ENCODE peak calls at places on chromosomes 7 and 10, in seven cellular contexts. X, Z, J, H, G, T and S are unnamed samples.

GRCh38 chr10:113704637-113705343 is 25.1 kb downstream of the CASP7 start:
- DNase-seq in X (no peak), Z (no peak), J (peak; percentile 21), H (peak; percentile 64), G (no peak), T (no peak), S (no peak)

GRCh38 chr7:18087687-18088078 is 60.0 kb upstream of the PRPS1L1 start:
- DNase-seq in X (peak; percentile 15), Z (no peak), J (no peak), H (peak; percentile 65), G (no peak), T (no peak), S (no peak)

GRCh38 chr10:6542999-6543430 is 37.1 kb downstream of the PRKCQ start:
- DNase-seq in X (no peak), Z (no peak), J (no peak), H (no peak), G (peak; percentile 28), T (no peak), S (no peak)

GRCh38 chr10:5512881-5513698 is 11.7 kb upstream of the CALML3 start:
- DNase-seq in X (no peak), Z (no peak), J (no peak), H (no peak), G (no peak), T (peak; percentile 44), S (no peak)

GRCh38 chr10:124124123-124124768 is 30.8 kb upstream of the CHST15 start:
- DNase-seq in X (no peak), Z (no peak), J (no peak), H (no peak), G (no peak), T (no peak), S (no peak)

GRCh38 chr10:113576853-113577252 is 24.0 kb downstream of the HABP2 start:
- DNase-seq in X (no peak), Z (no peak), J (no peak), H (peak; percentile 67), G (no peak), T (no peak), S (no peak)

GRCh38 chr10:126203746-126204145 is 184.5 kb downstream of the ADAM12 start:
- DNase-seq in X (no peak), Z (no peak), J (peak; percentile 63), H (no peak), G (no peak), T (peak; percentile 82), S (no peak)

GRCh38 chr7:84701524-84702306 is 485.1 kb downstream of the SEMA3D start:
- DNase-seq in X (no peak), Z (no peak), J (peak; percentile 99), H (peak; percentile 22), G (no peak), T (no peak), S (no peak)

GRCh38 chr10:42836771-42837468 is 54.3 kb downstream of the BMS1 start:
- DNase-seq in X (no peak), Z (no peak), J (peak; percentile 18), H (no peak), G (no peak), T (no peak), S (no peak)

GRCh38 chr7:142882338-142882678 is 3.2 kb downstream of the TRPV6 start:
- DNase-seq in X (no peak), Z (no peak), J (no peak), H (no peak), G (no peak), T (peak; percentile 17), S (peak; percentile 5)

GRCh38 chr7:3194501-3195141 is 106.4 kb upstream of the SDK1 start:
- DNase-seq in X (no peak), Z (no peak), J (peak; percentile 96), H (peak; percentile 77), G (no peak), T (no peak), S (no peak)

GRCh38 chr7:47448971-47449370 is 132.9 kb downstream of the TNS3 start:
- DNase-seq in X (no peak), Z (no peak), J (no peak), H (no peak), G (no peak), T (peak; percentile 46), S (no peak)

GRCh38 chr7:25305831-25306230 is 77.5 kb upstream of the NPVF start:
- DNase-seq in X (no peak), Z (no peak), J (no peak), H (no peak), G (no peak), T (no peak), S (no peak)

GRCh38 chr7:116967983-116968382 is 14.7 kb downstream of the ST7 start:
- DNase-seq in X (no peak), Z (no peak), J (no peak), H (no peak), G (no peak), T (no peak), S (no peak)

GRCh38 chr7:111012152-111012551 is 78.8 kb upstream of the LRRN3 start:
- DNase-seq in X (no peak), Z (no peak), J (no peak), H (no peak), G (no peak), T (no peak), S (no peak)

GRCh38 chr7:106421181-106421762 is 136.5 kb upstream of the NAMPT start:
- DNase-seq in X (peak; percentile 79), Z (peak; percentile 43), J (peak; percentile 96), H (no peak), G (no peak), T (peak; percentile 88), S (peak; percentile 72)

GRCh38 chr7:14834456-14834855 is 68.1 kb downstream of the DGKB start:
- DNase-seq in X (no peak), Z (no peak), J (peak; percentile 75), H (no peak), G (no peak), T (no peak), S (no peak)

GRCh38 chr7:115128163-115128562 is 206.3 kb downstream of the MDFIC start:
- DNase-seq in X (no peak), Z (no peak), J (no peak), H (no peak), G (no peak), T (no peak), S (no peak)

GRCh38 chr7:80218723-80219122 is 84.1 kb downstream of the GNAI1 start:
- DNase-seq in X (no peak), Z (no peak), J (peak; percentile 87), H (no peak), G (no peak), T (no peak), S (no peak)

GRCh38 chr10:4519691-4520402 is 306.2 kb upstream of the AKR1E2 start:
- DNase-seq in X (no peak), Z (no peak), J (peak; percentile 31), H (no peak), G (no peak), T (no peak), S (no peak)

GRCh38 chr7:76506081-76506440 is 4.3 kb upstream of the UPK3B start:
- DNase-seq in X (no peak), Z (no peak), J (no peak), H (no peak), G (no peak), T (no peak), S (no peak)

DNA sequence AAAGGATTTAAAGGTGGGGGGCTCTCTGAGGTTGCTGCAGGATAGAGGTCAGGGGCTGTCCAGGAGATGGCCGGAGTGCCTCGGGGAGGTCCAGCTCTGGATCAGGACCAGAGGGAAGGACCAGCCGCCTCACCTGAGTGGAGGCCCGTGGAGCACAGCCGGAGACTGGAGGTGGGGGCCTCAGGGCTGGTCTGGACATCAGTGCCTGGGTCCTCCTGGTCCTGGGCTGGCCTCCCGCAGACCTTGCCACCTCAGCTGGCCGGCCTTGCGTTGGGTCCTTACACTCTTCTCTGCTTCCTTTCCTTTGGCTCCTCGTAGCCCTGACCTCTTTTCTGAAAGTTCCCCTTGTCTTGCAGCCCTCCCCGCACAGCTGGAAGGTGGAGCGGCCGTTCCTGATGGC is 2.0 kb downstream of the SUN1 start:
- DNase-seq in X (no peak), Z (no peak), J (no peak), H (no peak), G (no peak), T (no peak), S (no peak)
- H3K4me3 ChIP-seq in X (no peak overlapping the region), Z (no peak overlapping the region), J (no peak overlapping the region), H (no peak overlapping the region), G (no peak overlapping the region), T (no peak overlapping the region), S (no peak overlapping the region)

DNA sequence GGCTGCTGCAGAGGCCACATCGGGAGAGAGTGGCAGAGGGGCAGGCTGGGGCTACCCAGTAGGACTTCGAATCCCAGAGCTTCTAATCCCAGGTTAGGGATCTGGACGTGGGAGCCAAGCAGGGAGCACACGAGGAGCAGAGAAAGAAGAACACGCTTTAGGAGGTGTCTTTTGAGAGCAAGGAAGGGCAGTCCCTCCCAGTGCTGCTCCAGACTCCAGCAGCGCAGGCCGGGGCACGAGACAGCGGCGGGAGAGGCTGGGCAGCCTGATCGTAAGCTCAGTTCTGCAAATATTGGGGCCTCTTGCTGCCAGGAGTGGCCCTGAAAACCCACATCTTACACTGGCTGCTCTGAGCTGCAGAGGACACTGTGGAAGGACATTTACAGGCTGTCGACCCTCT is 75.9 kb downstream of the HIPK2 start:
- DNase-seq in X (no peak), Z (no peak), J (no peak), H (no peak), G (no peak), T (no peak), S (no peak)
- H3K4me1 ChIP-seq in X (no peaks in the 10 kb centered on the region), Z (peaks cover 47% of the 10 kb centered on the region), J (peaks cover 14% of the 10 kb centered on the region), H (peaks cover 14% of the 10 kb centered on the region), G (peaks cover 4% of the 10 kb centered on the region), T (no peaks in the 10 kb centered on the region), S (peaks cover 2% of the 10 kb centered on the region)

GRCh38 chr7:73768661-73769480 is 1.2 kb downstream of the CLDN3 start:
- DNase-seq in X (no peak), Z (no peak), J (no peak), H (no peak), G (no peak), T (peak; percentile 56), S (peak; percentile 55)
- H3K4me3 ChIP-seq in X (no peak overlapping the region), Z (peak overlapping the region; percentile 3), J (no peak overlapping the region), H (no peak overlapping the region), G (no peak overlapping the region), T (no peak overlapping the region), S (peak overlapping the region; percentile 43)

GRCh38 chr10:75121322-75121721 is 9.9 kb downstream of the SAMD8 start:
- DNase-seq in X (no peak), Z (no peak), J (no peak), H (no peak), G (no peak), T (no peak), S (no peak)

GRCh38 chr10:75117996-75118395 is 6.5 kb downstream of the SAMD8 start:
- DNase-seq in X (no peak), Z (no peak), J (peak; percentile 21), H (no peak), G (no peak), T (no peak), S (no peak)

GRCh38 chr10:75126277-75126676 is 14.8 kb downstream of the SAMD8 start:
- DNase-seq in X (no peak), Z (no peak), J (no peak), H (no peak), G (no peak), T (no peak), S (no peak)

GRCh38 chr10:75123088-75123682 is 11.7 kb downstream of the SAMD8 start:
- DNase-seq in X (no peak), Z (no peak), J (no peak), H (no peak), G (no peak), T (no peak), S (no peak)

DNA sequence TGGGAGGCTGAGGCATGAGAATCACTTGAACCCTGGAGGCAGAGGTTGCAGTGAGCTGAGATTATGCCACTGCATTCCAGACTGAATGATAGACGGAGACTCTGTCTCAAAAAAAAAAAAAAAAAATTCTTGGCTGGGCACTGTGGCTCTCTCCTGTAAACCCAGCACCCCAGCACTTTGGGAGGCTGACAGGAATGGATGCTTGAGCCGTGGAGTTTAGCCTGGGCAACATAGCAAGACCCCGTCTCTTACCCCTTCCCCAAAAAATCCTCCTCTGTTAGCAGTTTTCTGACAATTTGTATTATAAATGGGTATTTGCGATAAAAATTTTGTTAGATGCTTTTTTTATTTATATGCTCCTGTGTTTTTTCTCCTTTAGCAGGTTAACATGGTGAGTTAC is 11.0 kb downstream of the SAMD8 start:
- DNase-seq in X (no peak), Z (no peak), J (no peak), H (no peak), G (no peak), T (no peak), S (no peak)
- H3K4me1 ChIP-seq in X (peaks cover 7% of the 10 kb centered on the region), Z (peaks cover 47% of the 10 kb centered on the region), J (no peaks in the 10 kb centered on the region), H (no peaks in the 10 kb centered on the region), G (no peaks in the 10 kb centered on the region), T (no peaks in the 10 kb centered on the region), S (no peaks in the 10 kb centered on the region)